ENCODE peak calls at places on chromosomes 1 and 21, in four cellular contexts. D is fibroblast of pulmonary artery, V is IMR-90, E is bronchial epithelial cell. M is an unnamed sample.

GRCh38 chr1:207312604-207312920 is 8.9 kb upstream of the CD55 start:
- DNase-seq in E (no peak), V (no peak), D (no peak), M (no peak)

GRCh38 chr1:50981741-50982140 is 11.7 kb downstream of the CDKN2C start:
- DNase-seq in D (no peak), V (no peak), E (no peak), M (no peak)

GRCh38 chr1:151837197-151837596 is 2.4 kb downstream of the C2CD4D start:
- DNase-seq in E (no peak), D (no peak), V (no peak), M (no peak)

GRCh38 chr21:43359081-43359822 is 67.7 kb downstream of the SIK1 start:
- DNase-seq in D (no peak), V (no peak), E (no peak), M (no peak)

GRCh38 chr1:178634445-178634844 is 90.6 kb upstream of the RALGPS2 start:
- DNase-seq in D (no peak), E (no peak), V (no peak), M (no peak)

GRCh38 chr1:60596791-60597748 is 485.3 kb upstream of the NFIA start:
- DNase-seq in D (peak), E (peak), V (no peak), M (no peak)

GRCh38 chr1:159090566-159091546 is 14.3 kb upstream of the AIM2 start:
- DNase-seq in E (peak), V (peak), D (peak), M (no peak)

GRCh38 chr21:28283652-28284490 is 708.8 kb downstream of the LTN1 start:
- DNase-seq in D (peak), V (peak), E (peak), M (no peak)

GRCh38 chr1:145961425-145962156 is 2.8 kb downstream of the ANKRD34A start:
- DNase-seq in V (no peak), E (no peak), D (no peak), M (peak)

DNA sequence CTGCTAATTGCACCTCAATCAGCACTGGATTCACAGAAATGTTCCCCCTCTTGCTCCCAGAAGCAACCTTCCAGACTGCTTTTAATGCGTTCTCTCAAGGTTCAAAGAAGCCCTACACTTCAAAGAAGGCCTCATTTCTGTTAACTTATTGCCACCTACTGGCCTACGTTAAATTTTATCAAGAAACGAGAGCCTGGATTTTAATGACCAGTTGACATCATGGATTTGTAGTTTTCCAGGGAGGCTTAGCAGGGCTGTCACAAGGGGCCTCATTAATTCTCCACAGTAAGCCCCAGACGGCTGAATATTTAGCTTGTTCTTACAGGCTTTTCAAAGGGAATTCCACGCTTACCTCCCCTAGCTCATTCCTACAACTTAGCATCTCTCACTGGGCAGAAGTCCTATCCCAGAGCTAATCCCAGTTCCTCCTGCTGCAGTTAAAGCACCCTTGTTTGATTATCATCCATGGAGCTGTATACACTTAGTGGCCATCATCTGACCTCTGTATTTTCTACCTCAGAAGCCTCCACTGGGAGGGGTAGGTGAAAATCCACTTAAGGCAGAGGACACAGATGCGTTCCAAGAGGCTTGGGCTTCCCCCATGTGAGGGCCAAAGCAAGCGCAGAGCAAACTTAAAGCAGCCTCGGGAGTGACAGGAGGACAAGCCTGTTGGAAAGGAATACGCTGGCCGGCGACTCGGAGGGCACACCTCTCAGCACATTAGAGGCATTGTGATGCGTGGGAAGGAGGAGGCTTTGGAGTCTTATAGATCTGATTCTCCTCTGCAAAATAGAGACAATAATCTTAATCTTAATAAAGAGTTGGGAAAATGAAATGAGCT is 32.2 kb upstream of the CYP4X1 start:
- DNase-seq in D (no peak), V (no peak), E (peak), M (peak)
- TF ChIP-seq CTCF in D (no peak), V (no peak), E (peak), M (peak)

GRCh38 chr21:35678393-35678792 is 381.9 kb downstream of the SETD4 start:
- DNase-seq in V (no peak), D (no peak), E (no peak), M (no peak)

GRCh38 chr21:35677298-35677841 is 383.0 kb downstream of the SETD4 start:
- DNase-seq in D (no peak), V (no peak), E (no peak), M (no peak)

GRCh38 chr21:35674895-35675470 is 385.3 kb downstream of the SETD4 start:
- DNase-seq in E (no peak), D (peak), V (peak), M (no peak)

GRCh38 chr21:35672313-35672712 is 388.0 kb downstream of the SETD4 start:
- DNase-seq in V (no peak), E (no peak), D (no peak), M (no peak)

GRCh38 chr21:35674272-35674671 is 386.1 kb downstream of the SETD4 start:
- DNase-seq in V (no peak), D (no peak), E (no peak), M (no peak)
- H3K4me3 ChIP-seq in V (no peak), D (no peak), E (no peak), M (no peak)

GRCh38 chr1:33050221-33051076 is 13.8 kb upstream of the AK2 start:
- DNase-seq in D (peak), E (peak), V (peak), M (no peak)
- TF ChIP-seq CTCF in D (peak), E (peak), V (no peak), M (peak)

GRCh38 chr21:29613877-29614276 is 315.2 kb downstream of the BACH1 start:
- DNase-seq in D (no peak), E (no peak), V (no peak), M (no peak)

GRCh38 chr21:29606613-29607012 is 307.9 kb downstream of the BACH1 start:
- DNase-seq in E (peak), V (no peak), D (no peak), M (no peak)

GRCh38 chr21:29613021-29613420 is 314.3 kb downstream of the BACH1 start:
- DNase-seq in V (peak), E (peak), D (peak), M (no peak)

DNA sequence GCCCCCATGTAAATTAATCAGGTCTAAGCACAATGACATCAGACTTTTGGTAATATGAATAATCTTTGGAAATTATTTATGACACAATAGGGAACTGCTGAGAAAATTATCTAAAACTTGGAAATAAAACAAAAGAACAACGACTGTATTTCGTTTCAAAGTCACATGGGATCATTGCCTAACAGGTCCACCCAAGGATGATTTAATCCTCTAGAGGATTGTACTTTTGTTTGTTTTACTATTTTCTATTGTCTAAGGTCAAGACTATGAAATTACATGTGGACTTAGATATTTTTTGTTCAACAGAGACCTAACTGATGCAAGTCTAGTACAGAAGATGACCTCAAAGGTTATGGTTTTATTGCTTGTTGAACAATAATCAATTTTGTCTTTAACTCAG is 312.2 kb downstream of the BACH1 start:
- DNase-seq in V (no peak), D (peak), E (no peak), M (no peak)
- H3K4me3 ChIP-seq in V (no peak), D (no peak), E (no peak), M (no peak)

DNA sequence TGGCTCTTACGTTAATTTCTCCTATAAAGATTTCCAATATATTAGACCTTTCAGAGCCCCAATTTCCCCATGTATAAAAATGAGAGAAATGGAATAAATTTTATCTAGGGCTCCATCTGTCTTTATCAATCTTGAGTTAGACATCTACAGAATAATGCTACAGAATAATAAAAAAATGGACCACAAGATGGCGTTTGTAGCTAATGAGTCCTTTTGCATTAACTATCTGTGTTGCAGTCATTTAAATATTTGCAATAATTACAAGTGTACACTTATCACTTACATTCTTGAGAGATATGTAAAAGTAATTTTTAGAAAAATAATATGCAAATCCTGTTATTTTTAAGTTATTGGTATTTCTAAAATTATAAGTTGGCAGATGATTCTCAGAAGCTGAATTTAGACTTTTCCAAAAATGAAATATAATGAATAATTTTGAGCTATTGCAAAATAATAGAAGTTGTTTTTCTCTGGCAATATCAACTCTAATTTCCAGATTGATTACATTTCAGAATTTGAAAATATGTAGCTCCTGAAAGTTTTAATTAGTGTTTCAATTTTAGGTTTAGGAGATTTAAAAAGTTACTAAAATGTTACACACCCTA is 87.7 kb downstream of the SNX7 start:
- DNase-seq in E (peak), D (peak), V (peak), M (no peak)
- TF ChIP-seq CTCF in E (peak), D (peak), V (peak), M (no peak)

DNA sequence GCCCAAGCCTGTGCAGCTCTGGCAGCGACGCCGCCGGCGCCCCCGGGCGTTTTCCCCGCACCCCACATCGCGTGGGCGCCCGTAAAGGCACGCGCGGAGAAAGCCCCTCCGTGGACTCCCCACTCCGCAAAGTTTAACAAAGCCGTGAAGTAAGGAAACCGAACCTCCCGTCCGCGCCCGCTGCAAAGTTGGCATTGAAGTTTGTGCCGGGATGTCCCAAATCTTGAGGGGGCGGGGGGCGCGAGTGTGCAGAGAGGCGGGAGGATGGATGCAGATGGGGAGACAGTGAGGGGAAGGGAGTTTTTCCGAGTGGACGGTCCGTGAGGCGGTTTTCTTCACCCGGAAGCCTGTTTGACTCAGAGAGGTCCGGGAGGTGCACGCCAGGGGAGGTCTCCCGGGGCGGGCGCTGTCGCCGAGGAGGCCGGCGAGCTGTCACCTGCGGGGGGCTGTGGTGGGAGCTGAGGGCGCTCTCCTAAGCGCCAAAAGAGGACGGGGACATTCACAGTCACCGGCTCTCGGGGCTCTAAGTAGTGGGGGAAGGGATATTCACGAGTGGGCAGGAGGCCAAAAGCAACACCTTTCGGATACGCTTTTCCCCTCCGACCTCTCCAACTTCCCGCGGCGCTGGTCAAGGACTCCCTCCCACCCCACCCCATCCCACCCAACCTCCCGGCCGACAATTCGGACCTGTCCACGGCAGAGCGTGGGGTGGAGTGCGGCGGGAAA is 1.3 kb downstream of the WLS start:
- DNase-seq in V (no peak), D (peak), E (no peak), M (peak)
- H3K4me3 ChIP-seq in V (peak), D (peak), E (peak), M (peak)

DNA sequence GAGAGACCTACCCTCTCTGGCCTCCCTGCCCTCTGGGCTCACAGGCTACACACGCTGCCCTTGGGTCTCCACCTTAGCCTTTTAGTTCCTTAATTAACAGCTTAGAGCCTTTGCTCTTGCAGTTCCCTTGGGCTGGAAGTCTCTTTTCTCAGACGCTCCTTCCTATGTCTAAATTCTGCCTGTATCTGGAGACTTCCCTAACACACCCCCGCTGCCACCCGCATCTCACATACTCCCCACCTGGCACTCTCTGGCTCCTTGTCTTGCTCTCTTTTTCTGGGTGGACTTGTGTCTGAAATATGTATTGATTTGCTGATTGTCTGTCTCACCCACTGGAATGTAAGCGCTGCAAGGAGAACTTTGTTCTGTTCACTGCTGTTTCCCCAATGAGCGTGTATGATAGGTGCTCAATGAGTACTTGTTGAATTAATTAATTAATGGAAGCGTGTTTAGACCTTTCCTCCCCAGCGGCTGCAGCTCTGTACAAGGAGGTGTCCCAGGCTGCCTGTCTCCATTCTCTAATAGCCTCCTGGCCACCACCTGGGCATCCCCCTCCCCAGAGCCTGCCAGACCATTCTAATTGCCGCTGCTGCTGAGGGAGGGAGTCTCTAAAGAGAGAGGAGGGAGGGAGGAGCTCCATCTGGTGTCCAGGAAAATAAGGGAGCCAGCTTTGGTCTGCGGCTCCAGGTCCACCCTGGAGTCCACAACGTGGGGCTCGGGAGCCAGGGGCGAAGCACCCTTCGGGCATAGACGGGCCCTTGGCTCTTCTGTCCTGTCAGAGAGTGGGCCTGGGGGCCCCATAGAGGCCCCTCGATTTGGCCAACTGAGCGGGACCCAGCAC is 95.3 kb downstream of the RNF220 start:
- DNase-seq in D (peak), E (no peak), V (no peak), M (peak)
- TF ChIP-seq CTCF in D (peak), E (peak), V (peak), M (peak)